ENCODE peak calls at places on chromosome 19, in ten cellular contexts. Y is psoas muscle, Z is lower lobe of right lung, J is brain microvascular endothelial cell, O is dorsolateral prefrontal cortex, Q is ovary, P is Peyer's patch, K is choroid plexus epithelial cell, I is heart left ventricle, T is AG09309. M is an unnamed sample.
A peak's percentile ranks its signal among the peaks of the same experiment; 100 is the strongest.

GRCh38 chr19:6225232-6225635 is 54.5 kb downstream of the MLLT1 start:
- DNase-seq in Y (peak; percentile 43), Z (peak; percentile 32), J (no peak), O (no peak), Q (no peak), P (no peak), K (no peak), I (peak; percentile 6), T (no peak), M (no peak)

GRCh38 chr19:1255186-1256161 is 7.1 kb downstream of the MIDN start:
- DNase-seq in Y (peak; percentile 62), Z (no peak), J (no peak), O (no peak), Q (no peak), P (no peak), K (no peak), I (no peak), T (no peak), M (no peak)

GRCh38 chr19:55258476-55258827 is 365 bp downstream of the PPP6R1 start:
- DNase-seq in Y (no peak), Z (peak; percentile 60), J (no peak), O (no peak), Q (no peak), P (no peak), K (no peak), I (no peak), T (no peak), M (no peak)

GRCh38 chr19:434152-434960 is 25.4 kb upstream of the C2CD4C start:
- DNase-seq in Y (no peak), Z (no peak), J (no peak), O (no peak), Q (no peak), P (no peak), K (no peak), I (no peak), T (no peak), M (no peak)

GRCh38 chr19:41413947-41414346 is 13.2 kb downstream of the B3GNT8 start:
- DNase-seq in Y (no peak), Z (peak; percentile 69), J (no peak), O (no peak), Q (no peak), P (no peak), K (no peak), I (no peak), T (no peak), M (no peak)

GRCh38 chr19:38661166-38661565 is 13.7 kb downstream of the ACTN4 start:
- DNase-seq in Y (no peak), Z (no peak), J (no peak), O (no peak), Q (no peak), P (no peak), K (no peak), I (no peak), T (no peak), M (peak; percentile 56)

GRCh38 chr19:49685845-49686332 is 3.5 kb upstream of the ADM5 start:
- DNase-seq in Y (no peak), Z (no peak), J (no peak), O (no peak), Q (no peak), P (no peak), K (no peak), I (no peak), T (no peak), M (no peak)

GRCh38 chr19:6030214-6030507 is 52.2 kb upstream of the RANBP3 start:
- DNase-seq in Y (no peak), Z (no peak), J (peak; percentile 77), O (no peak), Q (no peak), P (no peak), K (peak; percentile 91), I (no peak), T (peak; percentile 45), M (peak; percentile 74)

DNA sequence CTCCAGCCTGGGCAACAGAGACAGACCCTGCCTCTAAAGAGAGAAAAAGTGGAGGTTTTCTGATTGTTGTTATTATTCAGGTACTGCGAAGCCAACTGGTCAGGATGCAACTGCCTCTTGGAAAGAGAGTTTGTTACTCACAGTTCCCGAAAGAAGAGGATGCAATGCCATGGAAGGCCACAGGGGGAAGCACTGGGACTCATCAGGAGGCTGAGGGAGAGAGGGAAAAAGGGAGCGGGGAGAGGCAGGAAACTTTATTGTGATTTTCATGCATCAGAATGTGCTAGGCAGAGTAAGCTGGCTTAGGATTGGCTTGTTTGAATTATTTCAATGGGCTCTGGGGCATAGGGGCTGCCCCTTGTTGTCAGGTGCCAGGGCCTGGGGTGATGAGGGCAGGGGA is 27.6 kb downstream of the MYO9B start:
- DNase-seq in Y (no peak), Z (no peak), J (peak; percentile 45), O (no peak), Q (no peak), P (no peak), K (peak; percentile 41), I (no peak), T (no peak), M (peak; percentile 47)
- TF ChIP-seq CTCF in Y (peak; percentile 23), Z (peak; percentile 53), J (peak; percentile 88), O (no peak), Q (no peak), P (peak; percentile 18), K (peak; percentile 76), I (peak; percentile 41), T (peak; percentile 74), M (peak; percentile 77)

DNA sequence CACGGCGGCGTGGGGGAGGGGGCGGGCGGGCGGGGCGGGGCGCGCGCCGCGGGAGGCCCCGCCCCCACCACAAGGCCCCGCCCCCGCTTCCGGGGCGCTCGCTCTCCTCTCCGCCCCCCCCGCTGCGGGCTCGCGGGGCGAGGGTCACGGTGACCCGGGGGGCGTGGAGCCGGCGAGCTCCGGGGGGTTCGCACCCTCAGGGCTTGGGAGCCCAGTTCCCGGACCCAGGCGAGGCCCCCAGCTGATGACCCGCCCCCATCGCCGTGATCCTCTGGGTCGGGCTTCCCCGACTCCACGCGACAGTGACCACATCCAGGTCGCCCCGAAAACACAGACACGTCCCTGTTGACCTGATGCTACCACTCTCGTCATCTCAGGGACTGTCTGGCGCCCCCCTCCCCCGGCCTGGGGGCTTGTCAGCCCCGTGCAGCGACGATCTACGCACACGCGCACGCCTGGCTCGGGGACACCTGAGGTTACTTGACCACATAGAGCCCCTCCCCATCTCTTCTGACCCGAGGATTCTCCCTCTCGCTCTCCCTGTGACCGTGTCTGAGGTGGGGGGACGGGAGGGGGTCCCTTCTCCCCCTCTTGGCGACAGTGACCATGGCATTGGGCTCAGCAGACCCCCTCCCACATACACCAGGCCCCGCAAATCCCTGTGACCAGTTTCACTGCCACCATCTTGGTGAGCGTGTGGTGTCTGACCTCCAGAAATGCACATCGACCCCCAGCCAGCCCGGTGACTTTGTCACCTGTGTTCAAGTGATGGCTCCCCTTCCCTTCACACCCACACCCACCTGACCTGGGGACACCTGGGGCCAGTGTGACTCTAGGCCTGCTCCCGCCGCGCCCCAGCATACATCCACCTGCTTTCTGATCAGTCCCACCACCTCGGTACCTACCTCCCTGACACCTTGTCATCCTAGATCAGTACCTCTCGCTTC is 670 bp downstream of the MAP2K7 start:
- DNase-seq in Y (peak; percentile 83), Z (peak; percentile 77), J (no peak), O (no peak), Q (peak; percentile 64), P (no peak), K (no peak), I (no peak), T (no peak), M (peak; percentile 26)
- H3K4me3 ChIP-seq in Y (peak overlapping the region; percentile 86), Z (peak overlapping the region; percentile 88), J (peak overlapping the region; percentile 80), O (peak overlapping the region; percentile 80), Q (peak overlapping the region; percentile 90), P (peak overlapping the region; percentile 81), K (peak overlapping the region; percentile 88), I (peak overlapping the region; percentile 85), T (peak overlapping the region; percentile 88), M (peak overlapping the region; percentile 88)

GRCh38 chr19:30718728-30719127 is 346.5 kb downstream of the ZNF536 start:
- DNase-seq in Y (no peak), Z (no peak), J (no peak), O (no peak), Q (no peak), P (no peak), K (no peak), I (peak; percentile 19), T (no peak), M (no peak)

GRCh38 chr19:30719991-30720329 is 347.8 kb downstream of the ZNF536 start:
- DNase-seq in Y (peak; percentile 53), Z (no peak), J (no peak), O (no peak), Q (peak; percentile 37), P (no peak), K (no peak), I (peak; percentile 33), T (no peak), M (no peak)

GRCh38 chr19:30718014-30718413 is 345.8 kb downstream of the ZNF536 start:
- DNase-seq in Y (no peak), Z (no peak), J (no peak), O (no peak), Q (no peak), P (no peak), K (no peak), I (no peak), T (no peak), M (no peak)

GRCh38 chr19:30717381-30717780 is 345.2 kb downstream of the ZNF536 start:
- DNase-seq in Y (no peak), Z (no peak), J (no peak), O (no peak), Q (no peak), P (no peak), K (no peak), I (no peak), T (no peak), M (no peak)

DNA sequence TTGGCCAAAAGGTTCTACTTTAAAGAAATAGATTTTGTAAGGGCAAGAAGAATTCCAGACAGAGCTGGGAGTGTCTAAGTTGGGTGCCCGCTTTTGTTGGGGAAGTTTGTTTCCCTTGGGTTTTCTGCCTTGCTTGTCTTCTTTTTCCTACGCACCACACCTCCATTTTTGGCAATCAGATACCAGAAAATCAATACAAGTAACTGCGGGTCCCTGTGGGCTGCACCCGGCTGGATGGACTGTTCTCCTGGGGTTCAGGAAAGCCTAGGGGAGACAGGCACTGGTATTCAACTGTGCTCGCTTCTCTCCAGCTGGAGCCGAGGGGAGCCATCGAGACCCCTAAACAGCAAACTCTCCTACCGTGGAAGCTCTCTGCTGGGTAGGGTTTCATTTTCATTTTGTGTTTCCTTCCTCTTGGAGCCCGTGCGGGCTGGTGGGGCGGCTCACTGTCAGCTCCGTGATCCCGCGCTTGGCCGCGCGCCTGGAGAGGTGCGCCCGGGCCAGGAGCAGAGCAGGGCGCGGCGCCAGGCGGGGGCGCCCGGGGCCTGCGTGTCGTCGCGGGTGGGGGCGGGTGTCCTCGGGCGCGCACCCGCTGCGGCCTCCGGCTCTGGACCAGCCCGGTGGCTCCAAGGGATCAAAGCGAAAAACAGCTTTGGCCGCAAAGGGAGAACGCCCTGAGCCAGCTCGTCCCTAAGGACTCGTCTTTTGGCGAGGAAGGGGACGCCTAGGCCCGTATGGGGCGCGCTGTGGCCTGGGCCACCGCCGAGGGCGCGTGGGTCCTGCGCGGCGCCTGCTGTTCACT is 347.2 kb downstream of the ZNF536 start:
- DNase-seq in Y (peak; percentile 72), Z (peak; percentile 64), J (no peak), O (peak; percentile 66), Q (peak; percentile 75), P (peak; percentile 69), K (peak; percentile 23), I (peak; percentile 80), T (no peak), M (peak; percentile 15)
- TF ChIP-seq CTCF in Y (no peak), Z (no peak), J (no peak), O (no peak), Q (no peak), P (no peak), K (no peak), I (peak; percentile 15), T (no peak), M (no peak)

GRCh38 chr19:24177686-24178085 is 90.7 kb downstream of the ZNF254 start:
- DNase-seq in Y (no peak), Z (no peak), J (no peak), O (no peak), Q (no peak), P (no peak), K (no peak), I (no peak), T (no peak), M (no peak)

GRCh38 chr19:24178207-24178606 is 91.2 kb downstream of the ZNF254 start:
- DNase-seq in Y (no peak), Z (no peak), J (no peak), O (no peak), Q (no peak), P (no peak), K (no peak), I (no peak), T (no peak), M (no peak)
- H3K4me3 ChIP-seq in Y (no peak overlapping the region), Z (no peak overlapping the region), J (no peak overlapping the region), O (no peak overlapping the region), Q (no peak overlapping the region), P (no peak overlapping the region), K (no peak overlapping the region), I (no peak overlapping the region), T (no peak overlapping the region), M (no peak overlapping the region)